ENCODE peak calls at places on chromosomes 7 and 10, in ten cellular contexts. One of them, this sample, is unnamed.

GRCh38 chr10:63396123-63396719 is 69.6 kb downstream of the JMJD1C start:
- DNase-seq in fibroblast of lung: peak
- DNase-seq in endodermal cell: no peak
- DNase-seq in body of pancreas: no peak
- DNase-seq in Panc1: no peak
- DNase-seq in MM.1S: no peak
- DNase-seq in lower lobe of right lung: no peak
- DNase-seq in Peyer's patch: no peak
- DNase-seq in fibroblast of mammary gland: peak
- DNase-seq in tibial nerve: no peak
- DNase-seq in this sample: no peak

GRCh38 chr10:63757067-63757466 is 235.9 kb downstream of the REEP3 start:
- DNase-seq in lower lobe of right lung: no peak
- DNase-seq in fibroblast of lung: no peak
- DNase-seq in tibial nerve: no peak
- DNase-seq in Peyer's patch: no peak
- DNase-seq in body of pancreas: no peak
- DNase-seq in endodermal cell: no peak
- DNase-seq in Panc1: no peak
- DNase-seq in fibroblast of mammary gland: no peak
- DNase-seq in MM.1S: no peak
- DNase-seq in this sample: no peak

GRCh38 chr10:93757136-93757535 is 600 bp upstream of the LGI1 start:
- DNase-seq in Peyer's patch: no peak
- DNase-seq in body of pancreas: no peak
- DNase-seq in tibial nerve: no peak
- DNase-seq in MM.1S: no peak
- DNase-seq in fibroblast of lung: no peak
- DNase-seq in lower lobe of right lung: no peak
- DNase-seq in Panc1: no peak
- DNase-seq in endodermal cell: peak
- DNase-seq in fibroblast of mammary gland: no peak
- DNase-seq in this sample: no peak

GRCh38 chr7:137771273-137771672 is 75.5 kb downstream of the DGKI start:
- DNase-seq in body of pancreas: no peak
- DNase-seq in fibroblast of mammary gland: no peak
- DNase-seq in Peyer's patch: no peak
- DNase-seq in fibroblast of lung: peak
- DNase-seq in MM.1S: no peak
- DNase-seq in tibial nerve: no peak
- DNase-seq in lower lobe of right lung: no peak
- DNase-seq in Panc1: no peak
- DNase-seq in endodermal cell: no peak
- DNase-seq in this sample: no peak

GRCh38 chr7:4713183-4713784 is 31.2 kb downstream of the FOXK1 start:
- DNase-seq in fibroblast of lung: peak
- DNase-seq in MM.1S: no peak
- DNase-seq in fibroblast of mammary gland: peak
- DNase-seq in Peyer's patch: no peak
- DNase-seq in body of pancreas: peak
- DNase-seq in lower lobe of right lung: peak
- DNase-seq in endodermal cell: peak
- DNase-seq in Panc1: no peak
- DNase-seq in tibial nerve: peak
- DNase-seq in this sample: no peak

GRCh38 chr10:103939498-103939897 is 21.5 kb upstream of the STN1 start:
- DNase-seq in lower lobe of right lung: no peak
- DNase-seq in fibroblast of lung: no peak
- DNase-seq in endodermal cell: no peak
- DNase-seq in MM.1S: no peak
- DNase-seq in Panc1: no peak
- DNase-seq in tibial nerve: no peak
- DNase-seq in Peyer's patch: no peak
- DNase-seq in body of pancreas: no peak
- DNase-seq in fibroblast of mammary gland: no peak
- DNase-seq in this sample: no peak

GRCh38 chr10:7084255-7085005 is 326.4 kb downstream of the SFMBT2 start:
- DNase-seq in endodermal cell: no peak
- DNase-seq in tibial nerve: no peak
- DNase-seq in body of pancreas: no peak
- DNase-seq in fibroblast of lung: peak
- DNase-seq in fibroblast of mammary gland: no peak
- DNase-seq in Peyer's patch: no peak
- DNase-seq in MM.1S: no peak
- DNase-seq in Panc1: no peak
- DNase-seq in lower lobe of right lung: no peak
- DNase-seq in this sample: no peak

GRCh38 chr7:29921404-29922010 is 68.1 kb downstream of the SCRN1 start:
- DNase-seq in Panc1: peak
- DNase-seq in MM.1S: peak
- DNase-seq in fibroblast of mammary gland: peak
- DNase-seq in tibial nerve: peak
- DNase-seq in body of pancreas: peak
- DNase-seq in lower lobe of right lung: no peak
- DNase-seq in Peyer's patch: peak
- DNase-seq in fibroblast of lung: peak
- DNase-seq in endodermal cell: peak
- DNase-seq in this sample: peak

GRCh38 chr10:88482220-88482619 is 100.9 kb downstream of the RNLS start:
- DNase-seq in lower lobe of right lung: no peak
- DNase-seq in MM.1S: no peak
- DNase-seq in fibroblast of lung: no peak
- DNase-seq in Panc1: no peak
- DNase-seq in tibial nerve: no peak
- DNase-seq in endodermal cell: no peak
- DNase-seq in body of pancreas: no peak
- DNase-seq in fibroblast of mammary gland: no peak
- DNase-seq in Peyer's patch: no peak
- DNase-seq in this sample: no peak

GRCh38 chr7:83161186-83161585 is 1.5 kb downstream of the PCLO start:
- DNase-seq in Panc1: no peak
- DNase-seq in lower lobe of right lung: no peak
- DNase-seq in endodermal cell: no peak
- DNase-seq in MM.1S: peak
- DNase-seq in fibroblast of lung: no peak
- DNase-seq in body of pancreas: no peak
- DNase-seq in fibroblast of mammary gland: no peak
- DNase-seq in tibial nerve: no peak
- DNase-seq in Peyer's patch: no peak
- DNase-seq in this sample: peak

GRCh38 chr10:129843131-129843541 is 120.9 kb downstream of the EBF3 start:
- DNase-seq in fibroblast of lung: no peak
- DNase-seq in body of pancreas: no peak
- DNase-seq in lower lobe of right lung: no peak
- DNase-seq in fibroblast of mammary gland: no peak
- DNase-seq in tibial nerve: no peak
- DNase-seq in Panc1: no peak
- DNase-seq in Peyer's patch: no peak
- DNase-seq in endodermal cell: no peak
- DNase-seq in MM.1S: no peak
- DNase-seq in this sample: no peak

GRCh38 chr7:140165422-140165821 is 11.4 kb downstream of the KDM7A start:
- DNase-seq in lower lobe of right lung: no peak
- DNase-seq in endodermal cell: no peak
- DNase-seq in tibial nerve: no peak
- DNase-seq in Peyer's patch: no peak
- DNase-seq in fibroblast of mammary gland: peak
- DNase-seq in Panc1: peak
- DNase-seq in MM.1S: no peak
- DNase-seq in body of pancreas: no peak
- DNase-seq in fibroblast of lung: peak
- DNase-seq in this sample: peak

GRCh38 chr7:122397381-122397780 is 92.8 kb upstream of the FEZF1 start:
- DNase-seq in fibroblast of mammary gland: no peak
- DNase-seq in endodermal cell: no peak
- DNase-seq in Panc1: no peak
- DNase-seq in tibial nerve: no peak
- DNase-seq in body of pancreas: no peak
- DNase-seq in fibroblast of lung: no peak
- DNase-seq in MM.1S: no peak
- DNase-seq in lower lobe of right lung: no peak
- DNase-seq in Peyer's patch: no peak
- DNase-seq in this sample: no peak
- H3K4me3 ChIP-seq in fibroblast of mammary gland: no peak
- H3K4me3 ChIP-seq in endodermal cell: no peak
- H3K4me3 ChIP-seq in Panc1: no peak
- H3K4me3 ChIP-seq in tibial nerve: no peak
- H3K4me3 ChIP-seq in body of pancreas: no peak
- H3K4me3 ChIP-seq in fibroblast of lung: no peak
- H3K4me3 ChIP-seq in MM.1S: no peak
- H3K4me3 ChIP-seq in lower lobe of right lung: no peak
- H3K4me3 ChIP-seq in Peyer's patch: no peak
- H3K4me3 ChIP-seq in this sample: no peak

DNA sequence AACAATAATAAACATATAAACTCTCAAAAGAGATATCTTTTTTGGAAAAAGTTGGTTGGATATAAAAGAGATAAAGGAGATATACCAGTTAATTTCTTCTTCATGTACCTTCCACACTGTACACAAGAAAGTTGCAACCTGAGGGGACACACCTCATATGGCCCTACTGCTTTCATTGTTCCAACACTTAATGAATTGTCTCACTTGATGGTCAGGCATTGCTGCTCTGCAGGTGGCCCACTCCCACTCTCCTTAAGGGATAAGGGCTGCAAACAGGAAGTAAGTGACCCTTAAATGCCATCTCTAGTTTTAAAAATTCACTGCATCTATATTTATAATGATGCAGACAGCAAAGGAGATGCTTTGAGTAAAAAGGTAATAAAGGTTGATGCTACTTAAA is 152.3 kb downstream of the BTAF1 start:
- DNase-seq in MM.1S: no peak
- DNase-seq in Peyer's patch: no peak
- DNase-seq in body of pancreas: no peak
- DNase-seq in fibroblast of lung: no peak
- DNase-seq in lower lobe of right lung: no peak
- DNase-seq in Panc1: no peak
- DNase-seq in fibroblast of mammary gland: no peak
- DNase-seq in tibial nerve: no peak
- DNase-seq in endodermal cell: no peak
- DNase-seq in this sample: no peak
- TF ChIP-seq CTCF in MM.1S: no peak
- TF ChIP-seq CTCF in Peyer's patch: no peak
- TF ChIP-seq CTCF in body of pancreas: no peak
- TF ChIP-seq CTCF in fibroblast of lung: no peak
- TF ChIP-seq CTCF in lower lobe of right lung: no peak
- TF ChIP-seq CTCF in Panc1: no peak
- TF ChIP-seq CTCF in fibroblast of mammary gland: no peak
- TF ChIP-seq CTCF in tibial nerve: no peak
- TF ChIP-seq CTCF in endodermal cell: no peak
- TF ChIP-seq CTCF in this sample: no peak

GRCh38 chr10:133334495-133335237 is 2.0 kb downstream of the CALY start:
- DNase-seq in MM.1S: no peak
- DNase-seq in Panc1: no peak
- DNase-seq in lower lobe of right lung: peak
- DNase-seq in tibial nerve: no peak
- DNase-seq in Peyer's patch: no peak
- DNase-seq in endodermal cell: peak
- DNase-seq in fibroblast of mammary gland: no peak
- DNase-seq in fibroblast of lung: no peak
- DNase-seq in body of pancreas: no peak
- DNase-seq in this sample: no peak

GRCh38 chr10:133336131-133337078 is at the start of gene CALY:
- DNase-seq in fibroblast of lung: no peak
- DNase-seq in fibroblast of mammary gland: no peak
- DNase-seq in Peyer's patch: peak
- DNase-seq in tibial nerve: no peak
- DNase-seq in body of pancreas: peak
- DNase-seq in Panc1: no peak
- DNase-seq in MM.1S: no peak
- DNase-seq in endodermal cell: peak
- DNase-seq in lower lobe of right lung: peak
- DNase-seq in this sample: no peak

GRCh38 chr10:133332936-133333699 is 3.6 kb downstream of the CALY start:
- DNase-seq in fibroblast of mammary gland: no peak
- DNase-seq in lower lobe of right lung: no peak
- DNase-seq in body of pancreas: no peak
- DNase-seq in Panc1: no peak
- DNase-seq in fibroblast of lung: no peak
- DNase-seq in tibial nerve: no peak
- DNase-seq in endodermal cell: no peak
- DNase-seq in MM.1S: no peak
- DNase-seq in Peyer's patch: no peak
- DNase-seq in this sample: no peak

GRCh38 chr10:133337079-133337725 is 506 bp upstream of the CALY start:
- DNase-seq in lower lobe of right lung: no peak
- DNase-seq in Panc1: no peak
- DNase-seq in MM.1S: no peak
- DNase-seq in fibroblast of lung: no peak
- DNase-seq in fibroblast of mammary gland: no peak
- DNase-seq in endodermal cell: no peak
- DNase-seq in body of pancreas: no peak
- DNase-seq in tibial nerve: no peak
- DNase-seq in Peyer's patch: no peak
- DNase-seq in this sample: no peak

DNA sequence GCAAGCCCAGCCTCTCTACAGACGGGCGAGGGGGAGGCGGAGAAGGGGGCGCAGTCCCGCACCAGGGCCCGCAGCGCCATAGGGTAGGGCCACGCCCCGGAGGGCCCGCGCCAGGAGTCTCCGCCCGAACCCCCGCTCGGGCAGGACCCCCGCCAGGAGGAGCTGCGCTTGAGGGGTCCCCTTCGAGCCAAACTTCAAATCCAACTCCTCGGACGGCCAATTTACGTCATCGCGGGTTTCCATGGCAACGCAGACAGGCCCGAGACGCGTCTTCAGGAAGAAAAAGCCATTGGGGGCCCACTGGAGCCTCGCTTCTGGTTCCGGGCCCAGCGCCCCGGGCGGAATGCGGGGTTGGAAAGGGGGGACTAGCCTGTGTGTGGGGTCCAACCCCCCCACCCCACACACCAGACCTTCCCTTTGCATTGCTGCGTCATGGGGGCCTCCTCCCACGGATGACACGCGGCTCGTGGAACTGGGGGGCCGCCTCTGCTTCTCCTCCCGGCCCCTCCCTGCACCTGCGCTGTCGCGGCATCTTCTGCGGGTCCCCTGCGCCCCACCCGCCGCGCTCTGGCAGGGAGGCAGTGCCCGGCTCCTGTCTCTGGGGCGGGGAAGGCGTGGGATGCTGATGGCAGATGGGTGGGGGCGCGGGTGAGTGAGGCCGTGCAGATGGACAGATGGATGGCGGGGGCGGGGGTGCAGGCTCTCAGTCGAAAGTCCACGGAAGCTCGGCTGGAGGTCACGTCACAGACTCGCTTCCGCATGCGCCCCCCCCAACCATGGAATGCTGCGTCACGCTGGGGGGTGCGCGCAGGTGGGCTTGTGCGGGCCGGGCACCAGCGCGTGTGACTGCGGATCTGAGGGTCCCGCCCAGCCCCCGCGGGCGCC is 1.2 kb downstream of the CALY start:
- DNase-seq in Peyer's patch: peak
- DNase-seq in Panc1: no peak
- DNase-seq in fibroblast of lung: peak
- DNase-seq in body of pancreas: peak
- DNase-seq in fibroblast of mammary gland: peak
- DNase-seq in endodermal cell: peak
- DNase-seq in MM.1S: no peak
- DNase-seq in lower lobe of right lung: peak
- DNase-seq in tibial nerve: peak
- DNase-seq in this sample: no peak
- H3K4me3 ChIP-seq in Peyer's patch: peak
- H3K4me3 ChIP-seq in Panc1: peak
- H3K4me3 ChIP-seq in fibroblast of lung: peak
- H3K4me3 ChIP-seq in body of pancreas: no peak
- H3K4me3 ChIP-seq in fibroblast of mammary gland: peak
- H3K4me3 ChIP-seq in endodermal cell: peak
- H3K4me3 ChIP-seq in MM.1S: no peak
- H3K4me3 ChIP-seq in lower lobe of right lung: peak
- H3K4me3 ChIP-seq in tibial nerve: peak
- H3K4me3 ChIP-seq in this sample: peak

GRCh38 chr10:99525897-99526296 is 6.8 kb upstream of the NKX2-3 start:
- DNase-seq in lower lobe of right lung: no peak
- DNase-seq in fibroblast of lung: no peak
- DNase-seq in fibroblast of mammary gland: no peak
- DNase-seq in tibial nerve: no peak
- DNase-seq in body of pancreas: no peak
- DNase-seq in Peyer's patch: no peak
- DNase-seq in MM.1S: no peak
- DNase-seq in Panc1: no peak
- DNase-seq in endodermal cell: no peak
- DNase-seq in this sample: no peak
- TF ChIP-seq CTCF in lower lobe of right lung: no peak
- TF ChIP-seq CTCF in fibroblast of lung: no peak
- TF ChIP-seq CTCF in fibroblast of mammary gland: no peak
- TF ChIP-seq CTCF in tibial nerve: no peak
- TF ChIP-seq CTCF in body of pancreas: no peak
- TF ChIP-seq CTCF in Peyer's patch: no peak
- TF ChIP-seq CTCF in MM.1S: no peak
- TF ChIP-seq CTCF in Panc1: no peak
- TF ChIP-seq CTCF in endodermal cell: no peak
- TF ChIP-seq CTCF in this sample: no peak

This sample was measured in epithelial cell of esophagus.